ENCODE peak calls at places on chromosome 12, in four cellular contexts. A, M, E and K are unnamed samples.

GRCh38 chr12:100339071-100339470 is 17.8 kb upstream of the SLC17A8 start:
- DNase-seq in E (no peak), M (no peak), A (no peak), K (no peak)

GRCh38 chr12:47082963-47083621 is 3.3 kb upstream of the AMIGO2 start:
- DNase-seq in A (peak), M (no peak), E (no peak), K (peak)

GRCh38 chr12:116284401-116284800 is 6.9 kb upstream of the MED13L start:
- DNase-seq in E (no peak), M (no peak), A (no peak), K (peak)

GRCh38 chr12:110756611-110757010 is 13.9 kb upstream of the PPP1CC start:
- DNase-seq in E (no peak), A (no peak), M (no peak), K (no peak)

GRCh38 chr12:130796985-130797686 is 41.9 kb downstream of the STX2 start:
- DNase-seq in M (no peak), A (no peak), E (peak), K (no peak)

GRCh38 chr12:62714409-62715075 is 220.4 kb downstream of the PPM1H start:
- DNase-seq in M (peak), E (no peak), A (no peak), K (no peak)

GRCh38 chr12:123223241-123223668 is 9.7 kb downstream of the MPHOSPH9 start:
- DNase-seq in A (no peak), E (no peak), M (no peak), K (no peak)

GRCh38 chr12:50979369-50980052 is 27.2 kb downstream of the HIGD1C start:
- DNase-seq in M (no peak), E (no peak), A (no peak), K (no peak)